ENCODE peak calls at places on chromosome 7, in five cellular contexts. One of them, this sample, is unnamed.
A peak's percentile ranks its signal among the peaks of the same experiment; 100 is the strongest.

GRCh38 chr7:151249732-151250072 is 1.2 kb upstream of the SMARCD3 start:
- DNase-seq in bronchial epithelial cell: peak; percentile 44
- DNase-seq in fibroblast of mammary gland: no peak
- DNase-seq in GM12878: no peak
- DNase-seq in tibial artery: peak; percentile 92
- DNase-seq in this sample: no peak

GRCh38 chr7:132019718-132020117 is 463.3 kb upstream of the PODXL start:
- DNase-seq in bronchial epithelial cell: no peak
- DNase-seq in fibroblast of mammary gland: no peak
- DNase-seq in GM12878: no peak
- DNase-seq in tibial artery: no peak
- DNase-seq in this sample: no peak

GRCh38 chr7:41881313-41882130 is 178.6 kb upstream of the INHBA start:
- DNase-seq in bronchial epithelial cell: no peak
- DNase-seq in fibroblast of mammary gland: no peak
- DNase-seq in GM12878: peak; percentile 98
- DNase-seq in tibial artery: peak; percentile 76
- DNase-seq in this sample: no peak

GRCh38 chr7:152521420-152522337 is 85.9 kb upstream of the KMT2C start:
- DNase-seq in bronchial epithelial cell: no peak
- DNase-seq in fibroblast of mammary gland: no peak
- DNase-seq in GM12878: no peak
- DNase-seq in tibial artery: no peak
- DNase-seq in this sample: no peak

GRCh38 chr7:6248581-6248980 is 23.8 kb downstream of the CYTH3 start:
- DNase-seq in bronchial epithelial cell: peak; percentile 86
- DNase-seq in fibroblast of mammary gland: peak; percentile 93
- DNase-seq in GM12878: no peak
- DNase-seq in tibial artery: no peak
- DNase-seq in this sample: no peak

GRCh38 chr7:2824678-2825461 is 19.2 kb downstream of the GNA12 start:
- DNase-seq in bronchial epithelial cell: no peak
- DNase-seq in fibroblast of mammary gland: peak; percentile 28
- DNase-seq in GM12878: peak; percentile 49
- DNase-seq in tibial artery: no peak
- DNase-seq in this sample: no peak

GRCh38 chr7:155190608-155191536 is 106.8 kb upstream of the INSIG1 start:
- DNase-seq in bronchial epithelial cell: no peak
- DNase-seq in fibroblast of mammary gland: no peak
- DNase-seq in GM12878: no peak
- DNase-seq in tibial artery: no peak
- DNase-seq in this sample: peak; percentile 69

GRCh38 chr7:48139461-48139860 is 31.8 kb upstream of the ABCA13 start:
- DNase-seq in bronchial epithelial cell: no peak
- DNase-seq in fibroblast of mammary gland: peak; percentile 15
- DNase-seq in GM12878: no peak
- DNase-seq in tibial artery: no peak
- DNase-seq in this sample: no peak

GRCh38 chr7:80699656-80700318 is 61.3 kb downstream of the CD36 start:
- DNase-seq in bronchial epithelial cell: no peak
- DNase-seq in fibroblast of mammary gland: peak; percentile 45
- DNase-seq in GM12878: no peak
- DNase-seq in tibial artery: no peak
- DNase-seq in this sample: no peak

GRCh38 chr7:21867816-21868646 is 77.7 kb downstream of the CDCA7L start:
- DNase-seq in bronchial epithelial cell: no peak
- DNase-seq in fibroblast of mammary gland: no peak
- DNase-seq in GM12878: no peak
- DNase-seq in tibial artery: no peak
- DNase-seq in this sample: no peak

GRCh38 chr7:74544706-74545469 is 91.2 kb downstream of the GTF2IRD1 start:
- DNase-seq in bronchial epithelial cell: peak; percentile 16
- DNase-seq in fibroblast of mammary gland: peak; percentile 70
- DNase-seq in GM12878: no peak
- DNase-seq in tibial artery: no peak
- DNase-seq in this sample: no peak

GRCh38 chr7:50312589-50313162 is 8.2 kb downstream of the IKZF1 start:
- DNase-seq in bronchial epithelial cell: no peak
- DNase-seq in fibroblast of mammary gland: no peak
- DNase-seq in GM12878: no peak
- DNase-seq in tibial artery: no peak
- DNase-seq in this sample: no peak

GRCh38 chr7:99551767-99552463 is at the start of gene FAM200A:
- DNase-seq in bronchial epithelial cell: peak; percentile 79
- DNase-seq in fibroblast of mammary gland: peak; percentile 95
- DNase-seq in GM12878: peak; percentile 49
- DNase-seq in tibial artery: peak; percentile 92
- DNase-seq in this sample: peak; percentile 76

GRCh38 chr7:104029765-104030164 is 40.3 kb upstream of the RELN start:
- DNase-seq in bronchial epithelial cell: no peak
- DNase-seq in fibroblast of mammary gland: no peak
- DNase-seq in GM12878: no peak
- DNase-seq in tibial artery: no peak
- DNase-seq in this sample: no peak

GRCh38 chr7:104033837-104034236 is 44.4 kb upstream of the RELN start:
- DNase-seq in bronchial epithelial cell: no peak
- DNase-seq in fibroblast of mammary gland: no peak
- DNase-seq in GM12878: no peak
- DNase-seq in tibial artery: no peak
- DNase-seq in this sample: no peak

GRCh38 chr7:104035351-104035750 is 45.9 kb upstream of the RELN start:
- DNase-seq in bronchial epithelial cell: no peak
- DNase-seq in fibroblast of mammary gland: no peak
- DNase-seq in GM12878: no peak
- DNase-seq in tibial artery: no peak
- DNase-seq in this sample: no peak

GRCh38 chr7:104034679-104035078 is 45.2 kb upstream of the RELN start:
- DNase-seq in bronchial epithelial cell: no peak
- DNase-seq in fibroblast of mammary gland: no peak
- DNase-seq in GM12878: no peak
- DNase-seq in tibial artery: no peak
- DNase-seq in this sample: no peak

DNA sequence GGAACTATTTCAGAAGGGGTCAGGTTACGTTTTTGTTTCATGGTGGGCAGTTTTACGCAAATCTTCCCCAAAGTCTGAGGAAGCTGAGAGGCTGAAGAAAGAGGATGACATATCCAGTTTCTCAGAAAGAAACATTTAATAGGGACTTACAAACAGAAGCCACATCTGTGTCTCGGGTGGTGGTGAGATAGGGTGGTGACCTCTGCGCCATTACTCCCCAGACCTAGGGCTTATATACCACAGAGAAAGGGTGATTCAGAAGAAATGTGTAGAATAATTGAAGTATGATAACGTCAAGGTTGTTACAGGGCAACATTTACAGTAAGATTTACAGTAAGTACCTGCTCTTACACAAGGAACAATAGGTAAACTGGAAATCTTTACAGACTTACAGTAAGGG is 43.0 kb upstream of the RELN start:
- DNase-seq in bronchial epithelial cell: no peak
- DNase-seq in fibroblast of mammary gland: no peak
- DNase-seq in GM12878: no peak
- DNase-seq in tibial artery: no peak
- DNase-seq in this sample: no peak
- TF ChIP-seq CTCF in bronchial epithelial cell: no peak
- TF ChIP-seq CTCF in fibroblast of mammary gland: no peak
- TF ChIP-seq CTCF in GM12878: no peak
- TF ChIP-seq CTCF in tibial artery: no peak
- TF ChIP-seq CTCF in this sample: no peak

DNA sequence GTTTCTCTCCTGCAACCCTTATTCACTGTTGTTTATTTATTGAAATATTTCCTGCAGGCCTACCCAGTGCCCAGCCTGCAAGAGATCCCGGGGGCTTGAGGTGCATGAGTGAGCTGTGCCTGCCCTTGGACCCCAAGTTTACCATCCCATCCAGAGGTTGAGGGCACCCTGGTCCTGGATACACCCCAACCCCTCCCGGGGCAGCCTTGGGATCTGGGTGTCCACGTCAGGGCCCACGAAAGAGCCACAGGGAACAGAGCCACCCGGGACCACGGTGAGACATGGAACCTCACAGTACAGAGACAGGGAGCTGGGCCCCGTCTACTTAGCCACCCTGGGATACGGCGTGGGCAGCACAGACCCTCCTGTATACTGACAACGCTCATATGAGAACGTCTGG is 28.8 kb upstream of the PDGFA start:
- DNase-seq in bronchial epithelial cell: no peak
- DNase-seq in fibroblast of mammary gland: no peak
- DNase-seq in GM12878: no peak
- DNase-seq in tibial artery: no peak
- DNase-seq in this sample: no peak
- TF ChIP-seq CTCF in bronchial epithelial cell: no peak
- TF ChIP-seq CTCF in fibroblast of mammary gland: no peak
- TF ChIP-seq CTCF in GM12878: no peak
- TF ChIP-seq CTCF in tibial artery: no peak
- TF ChIP-seq CTCF in this sample: no peak

DNA sequence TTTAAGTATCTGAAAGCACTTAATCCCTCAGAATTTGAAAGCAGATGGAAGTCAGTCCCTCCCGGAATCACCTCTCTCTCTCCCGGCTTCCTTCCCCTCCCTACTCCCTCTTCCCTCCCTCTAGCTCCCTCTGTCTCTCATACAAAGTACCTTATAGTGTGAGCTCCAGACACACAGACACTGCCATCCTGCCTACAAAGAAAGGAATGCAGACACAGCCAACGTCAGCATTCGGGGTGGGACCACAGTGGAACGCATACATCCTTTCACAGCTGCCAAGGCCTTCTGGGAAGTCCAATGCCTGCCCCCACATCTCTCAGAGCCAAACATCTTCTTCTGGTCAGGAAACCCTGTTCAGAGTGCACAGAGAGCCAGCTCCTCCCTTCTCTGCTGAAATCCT is 9.3 kb downstream of the NOD1 start:
- DNase-seq in bronchial epithelial cell: peak; percentile 99
- DNase-seq in fibroblast of mammary gland: peak; percentile 100
- DNase-seq in GM12878: no peak
- DNase-seq in tibial artery: peak; percentile 87
- DNase-seq in this sample: peak; percentile 77
- TF ChIP-seq CTCF in bronchial epithelial cell: peak; percentile 52
- TF ChIP-seq CTCF in fibroblast of mammary gland: peak; percentile 70
- TF ChIP-seq CTCF in GM12878: no peak
- TF ChIP-seq CTCF in tibial artery: peak; percentile 35
- TF ChIP-seq CTCF in this sample: no peak

GRCh38 chr7:43653466-43653865 is 70.6 kb downstream of the STK17A start:
- DNase-seq in bronchial epithelial cell: no peak
- DNase-seq in fibroblast of mammary gland: no peak
- DNase-seq in GM12878: no peak
- DNase-seq in tibial artery: no peak
- DNase-seq in this sample: no peak

GRCh38 chr7:43649755-43650274 is 66.9 kb downstream of the STK17A start:
- DNase-seq in bronchial epithelial cell: peak; percentile 74
- DNase-seq in fibroblast of mammary gland: no peak
- DNase-seq in GM12878: peak; percentile 97
- DNase-seq in tibial artery: no peak
- DNase-seq in this sample: no peak

GRCh38 chr7:43650457-43651052 is 67.6 kb downstream of the STK17A start:
- DNase-seq in bronchial epithelial cell: no peak
- DNase-seq in fibroblast of mammary gland: peak; percentile 69
- DNase-seq in GM12878: no peak
- DNase-seq in tibial artery: no peak
- DNase-seq in this sample: no peak

GRCh38 chr7:43653891-43654504 is 71.1 kb downstream of the STK17A start:
- DNase-seq in bronchial epithelial cell: no peak
- DNase-seq in fibroblast of mammary gland: no peak
- DNase-seq in GM12878: no peak
- DNase-seq in tibial artery: no peak
- DNase-seq in this sample: no peak

GRCh38 chr7:43652364-43652763 is 69.5 kb downstream of the STK17A start:
- DNase-seq in bronchial epithelial cell: no peak
- DNase-seq in fibroblast of mammary gland: no peak
- DNase-seq in GM12878: no peak
- DNase-seq in tibial artery: no peak
- DNase-seq in this sample: no peak
- TF ChIP-seq CTCF in bronchial epithelial cell: no peak
- TF ChIP-seq CTCF in fibroblast of mammary gland: no peak
- TF ChIP-seq CTCF in GM12878: peak; percentile 16
- TF ChIP-seq CTCF in tibial artery: no peak
- TF ChIP-seq CTCF in this sample: no peak

GRCh38 chr7:92134271-92135099 is at the start of gene CYP51A1:
- DNase-seq in bronchial epithelial cell: peak; percentile 76
- DNase-seq in fibroblast of mammary gland: peak; percentile 92
- DNase-seq in GM12878: peak; percentile 76
- DNase-seq in tibial artery: peak; percentile 97
- DNase-seq in this sample: peak; percentile 97
- TF ChIP-seq CTCF in bronchial epithelial cell: peak; percentile 30
- TF ChIP-seq CTCF in fibroblast of mammary gland: no peak
- TF ChIP-seq CTCF in GM12878: no peak
- TF ChIP-seq CTCF in tibial artery: no peak
- TF ChIP-seq CTCF in this sample: no peak

GRCh38 chr7:12524794-12525386 is 45.6 kb upstream of the SCIN start:
- DNase-seq in bronchial epithelial cell: peak; percentile 63
- DNase-seq in fibroblast of mammary gland: peak; percentile 72
- DNase-seq in GM12878: peak; percentile 2
- DNase-seq in tibial artery: no peak
- DNase-seq in this sample: no peak
- TF ChIP-seq CTCF in bronchial epithelial cell: peak; percentile 30
- TF ChIP-seq CTCF in fibroblast of mammary gland: peak; percentile 52
- TF ChIP-seq CTCF in GM12878: peak; percentile 60
- TF ChIP-seq CTCF in tibial artery: peak; percentile 49
- TF ChIP-seq CTCF in this sample: no peak

GRCh38 chr7:71707041-71707440 is 575.1 kb downstream of the GALNT17 start:
- DNase-seq in bronchial epithelial cell: no peak
- DNase-seq in fibroblast of mammary gland: no peak
- DNase-seq in GM12878: no peak
- DNase-seq in tibial artery: no peak
- DNase-seq in this sample: no peak
- TF ChIP-seq CTCF in bronchial epithelial cell: no peak
- TF ChIP-seq CTCF in fibroblast of mammary gland: no peak
- TF ChIP-seq CTCF in GM12878: no peak
- TF ChIP-seq CTCF in tibial artery: no peak
- TF ChIP-seq CTCF in this sample: no peak

DNA sequence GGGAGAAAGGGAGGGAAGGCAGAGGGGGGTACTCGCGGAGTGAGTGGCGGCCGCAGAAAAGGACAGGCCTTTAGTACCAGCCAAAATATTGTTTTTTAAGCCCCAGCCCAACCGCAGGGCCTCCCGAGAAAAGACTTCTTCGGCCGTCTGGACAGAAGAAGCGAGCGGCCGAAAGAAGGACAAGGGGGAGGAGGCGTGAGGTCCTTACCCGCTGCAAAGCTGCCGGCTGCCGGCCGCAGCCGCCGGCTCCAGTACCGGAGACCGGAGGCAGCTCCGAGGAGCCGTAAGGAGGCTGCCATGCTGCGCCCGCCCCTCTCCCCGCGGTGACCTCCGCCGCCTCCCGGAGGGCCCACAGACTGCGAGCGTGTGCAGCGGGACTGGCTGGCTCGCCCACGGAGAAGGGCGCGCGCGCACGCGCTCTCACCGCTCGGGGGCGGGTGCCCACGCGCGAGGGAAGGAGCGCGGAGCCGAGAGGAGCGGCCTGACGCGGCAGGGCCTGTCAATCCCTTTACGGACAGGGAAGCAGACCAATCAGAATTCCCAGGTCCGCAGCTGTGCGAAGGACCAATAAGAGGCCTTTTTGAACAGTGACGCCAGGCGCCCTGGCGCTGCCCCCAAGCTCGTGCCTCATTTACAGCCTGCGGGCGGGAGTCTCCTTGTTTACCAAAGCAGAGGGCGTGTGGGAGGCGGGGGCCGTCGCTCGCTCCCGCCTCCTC is at the start of gene HIBADH:
- DNase-seq in bronchial epithelial cell: peak; percentile 94
- DNase-seq in fibroblast of mammary gland: peak; percentile 99
- DNase-seq in GM12878: peak; percentile 94
- DNase-seq in tibial artery: peak; percentile 100
- DNase-seq in this sample: peak; percentile 92
- TF ChIP-seq CTCF in bronchial epithelial cell: peak; percentile 21
- TF ChIP-seq CTCF in fibroblast of mammary gland: no peak
- TF ChIP-seq CTCF in GM12878: no peak
- TF ChIP-seq CTCF in tibial artery: peak; percentile 48
- TF ChIP-seq CTCF in this sample: no peak